ENCODE peak calls at places on chromosomes 5 and 9, in eight cellular contexts. V is caudate nucleus; K is CD8-positive, alpha-beta T cell; P is ovary; X is GM23338; C is CD4-positive, alpha-beta T cell; I is HCT116; L is coronary artery. O is an unnamed sample.

GRCh38 chr9:89996717-89997116 is 391.9 kb downstream of the GADD45G start:
- DNase-seq in C (no peak), V (no peak), L (no peak), X (no peak), K (no peak), P (no peak), I (no peak), O (no peak)

GRCh38 chr5:178522361-178522760 is 67.8 kb downstream of the COL23A1 start:
- DNase-seq in I (no peak), K (no peak), X (no peak), P (no peak), C (no peak), V (no peak), L (peak), O (no peak)

GRCh38 chr5:174755103-174755502 is 30.7 kb downstream of the MSX2 start:
- DNase-seq in V (no peak), X (no peak), P (no peak), K (no peak), I (no peak), C (no peak), L (no peak), O (no peak)

GRCh38 chr5:139210585-139210984 is 12.4 kb upstream of the SIL1 start:
- DNase-seq in P (no peak), I (no peak), V (no peak), L (no peak), X (peak), K (no peak), C (no peak), O (no peak)

GRCh38 chr9:98321269-98321668 is 65.8 kb upstream of the TBC1D2 start:
- DNase-seq in C (no peak), K (no peak), I (no peak), V (no peak), X (no peak), L (peak), P (no peak), O (no peak)

GRCh38 chr5:149011084-149011483 is 51.8 kb downstream of the SH3TC2 start:
- DNase-seq in I (no peak), P (no peak), V (no peak), K (no peak), L (no peak), C (no peak), X (no peak), O (no peak)

GRCh38 chr9:36486454-36486932 is 86.2 kb upstream of the MELK start:
- DNase-seq in K (peak), I (no peak), C (no peak), L (no peak), X (peak), P (no peak), V (no peak), O (no peak)

GRCh38 chr9:130239741-130240241 is 25.8 kb upstream of the HMCN2 start:
- DNase-seq in V (no peak), P (no peak), I (no peak), L (no peak), X (no peak), C (no peak), K (no peak), O (no peak)

GRCh38 chr9:91949293-91949945 is 609 bp downstream of the ROR2 start:
- DNase-seq in V (no peak), C (no peak), L (no peak), X (peak), K (no peak), I (no peak), P (peak), O (no peak)

GRCh38 chr9:91948423-91949292 is 1.4 kb downstream of the ROR2 start:
- DNase-seq in V (no peak), C (no peak), I (peak), P (peak), X (peak), K (no peak), L (no peak), O (no peak)

GRCh38 chr9:91951944-91952520 is 2.0 kb upstream of the ROR2 start:
- DNase-seq in V (no peak), X (no peak), C (no peak), P (no peak), K (no peak), I (no peak), L (no peak), O (no peak)

GRCh38 chr9:91948061-91948422 is 2.0 kb downstream of the ROR2 start:
- DNase-seq in K (no peak), C (no peak), V (no peak), X (peak), P (no peak), I (no peak), L (no peak), O (no peak)

DNA sequence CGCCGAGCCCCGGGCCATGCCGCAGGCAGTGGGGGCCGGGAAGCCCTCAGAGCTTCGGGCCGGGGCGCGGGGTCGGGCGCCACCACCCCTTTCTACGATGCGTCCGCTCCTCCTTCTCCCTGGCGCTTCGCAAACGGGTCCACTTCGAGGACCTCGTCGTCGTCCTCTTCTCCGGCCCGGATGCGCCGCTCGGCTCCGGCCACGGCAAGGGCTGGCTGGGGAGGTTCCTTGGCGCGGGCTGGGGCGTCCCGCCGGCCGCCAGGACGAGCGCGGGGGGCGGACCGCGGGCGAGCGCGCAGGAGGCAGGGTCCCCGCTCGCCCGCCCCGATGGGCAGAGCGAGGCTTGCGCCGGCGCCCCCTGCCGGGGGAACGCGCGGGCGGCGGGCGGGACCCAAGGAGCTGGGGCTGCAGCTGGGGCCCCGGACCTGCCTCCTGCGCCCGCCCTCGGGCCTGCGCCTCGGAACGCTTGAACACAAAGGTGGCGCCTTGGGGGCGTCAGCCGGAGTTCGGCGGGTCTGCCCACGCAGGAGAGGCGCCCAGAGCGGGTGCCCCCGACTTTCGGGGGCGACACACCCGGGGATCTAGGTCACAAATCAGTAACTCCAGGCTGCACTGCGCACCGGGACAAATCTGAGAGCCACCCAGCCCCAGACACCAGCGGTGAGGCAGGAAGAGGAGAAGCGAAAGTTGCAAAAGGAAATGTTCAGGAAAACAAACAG is at the start of gene ROR2:
- DNase-seq in L (no peak), X (peak), K (peak), P (peak), C (peak), V (no peak), I (peak), O (no peak)
- H3K27ac ChIP-seq in L (no peak), X (no peak), K (no peak), P (peak), C (no peak), V (peak), I (peak), O (peak)

DNA sequence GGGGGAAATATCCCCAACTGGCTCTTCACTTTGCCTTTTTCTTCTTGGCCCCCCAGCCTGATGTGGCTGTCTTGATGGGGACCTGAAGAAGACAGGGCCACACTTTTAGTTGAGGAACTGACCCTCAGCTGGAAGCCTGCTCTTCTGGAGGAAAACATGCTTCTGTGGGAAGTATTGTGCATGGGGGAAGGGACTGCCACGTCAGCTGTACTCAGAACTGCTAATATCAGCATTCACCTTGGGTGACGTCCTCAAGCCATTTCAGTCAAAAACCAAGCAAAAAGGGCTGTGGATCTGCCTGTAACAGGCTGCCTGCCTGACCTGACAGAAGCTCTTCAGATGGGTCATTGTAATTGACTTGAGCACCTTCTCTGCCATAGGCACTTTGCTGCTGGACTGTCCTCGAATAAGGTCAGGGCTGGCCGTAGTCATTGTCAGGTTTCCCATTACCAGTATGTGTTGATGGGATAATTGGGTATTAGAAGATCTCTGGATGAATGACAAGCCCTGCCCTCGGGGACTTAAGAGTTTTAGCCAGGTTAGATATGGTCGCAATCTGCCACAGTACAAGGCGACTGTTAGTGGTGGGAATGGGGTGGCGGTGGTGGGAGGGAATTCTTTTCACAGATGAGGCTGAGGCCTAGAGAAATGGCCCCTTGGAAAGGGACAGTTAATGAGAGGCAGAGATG is 10.4 kb downstream of the RAI14 start:
- DNase-seq in V (no peak), P (no peak), C (no peak), L (no peak), K (no peak), I (no peak), X (no peak), O (no peak)
- H3K27ac ChIP-seq in V (no peak), P (no peak), C (no peak), L (no peak), K (no peak), I (no peak), X (no peak), O (no peak)

DNA sequence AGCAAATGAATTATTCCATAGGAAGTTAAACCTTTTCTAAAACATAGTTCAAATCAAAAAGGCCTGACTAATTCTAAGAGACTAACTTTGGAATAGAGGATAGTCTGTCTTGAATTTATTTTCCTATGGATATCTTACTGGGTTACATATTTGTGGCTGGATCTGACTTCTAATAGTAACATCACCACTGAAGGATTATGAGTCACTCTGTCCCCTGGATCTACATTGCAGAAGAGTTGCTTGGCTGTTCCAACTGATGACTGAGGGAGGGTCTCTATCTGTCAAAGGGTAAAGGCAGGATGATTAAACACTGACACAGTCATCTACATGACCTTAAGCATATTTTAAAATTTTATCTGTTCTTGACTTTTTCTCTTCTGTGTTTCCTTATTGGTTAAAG is 119.6 kb upstream of the FST start:
- DNase-seq in C (no peak), P (no peak), L (no peak), X (no peak), K (no peak), I (peak), V (no peak), O (peak)
- H3K27ac ChIP-seq in C (no peak), P (no peak), L (no peak), X (no peak), K (no peak), I (no peak), V (no peak), O (peak)

DNA sequence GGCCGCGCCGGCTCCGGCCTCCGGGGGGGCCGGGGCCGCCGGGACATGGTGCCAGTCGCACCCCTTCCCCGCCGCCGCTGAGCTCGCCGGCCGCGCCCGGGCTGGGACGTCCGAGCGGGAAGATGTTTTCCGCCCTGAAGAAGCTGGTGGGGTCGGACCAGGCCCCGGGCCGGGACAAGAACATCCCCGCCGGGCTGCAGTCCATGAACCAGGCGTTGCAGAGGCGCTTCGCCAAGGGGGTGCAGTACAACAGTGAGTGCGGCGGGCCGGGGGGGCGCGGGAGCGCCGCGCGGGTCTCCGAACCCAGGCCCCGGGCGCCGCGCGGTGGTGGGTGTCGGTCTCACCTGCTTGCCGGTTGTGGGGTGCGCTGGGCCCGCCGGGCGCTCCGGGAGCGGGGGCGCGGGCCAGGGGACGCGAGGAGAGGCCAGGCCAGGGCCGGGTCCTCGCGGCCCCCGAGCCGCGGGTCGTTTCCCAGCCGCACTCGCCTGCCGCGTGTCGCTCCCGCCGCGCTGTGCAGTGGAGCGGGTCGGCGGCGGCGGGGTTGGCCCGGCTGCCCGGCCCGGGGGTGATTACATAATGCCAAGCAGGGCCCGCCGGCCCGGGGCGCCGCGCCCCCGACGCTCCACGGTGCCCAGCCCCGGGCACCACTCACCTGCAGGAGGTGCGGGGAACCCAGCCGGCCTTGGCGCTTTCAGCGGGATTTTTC is 480 bp downstream of the RABL6 start:
- DNase-seq in K (peak), P (peak), L (no peak), C (no peak), X (no peak), V (no peak), I (no peak), O (no peak)
- H3K27ac ChIP-seq in K (peak), P (peak), L (peak), C (no peak), X (no peak), V (peak), I (peak), O (peak)